ENCODE peak calls at places on chromosomes 3 and 15, in nine cellular contexts. M is heart right ventricle; K is lung; N is lower lobe of right lung; Y is naive thymus-derived CD4-positive, alpha-beta T cell; H is SK-N-SH; B is breast epithelium; I is HCT116; J is tibial artery. Z is an unnamed sample.
A peak's percentile ranks its signal among the peaks of the same experiment; 100 is the strongest.

GRCh38 chr3:15327941-15328340 is 4.4 kb downstream of the SH3BP5 start:
- DNase-seq in M (peak; percentile 37), K (no peak), N (no peak), Y (no peak), H (no peak), B (no peak), I (no peak), J (peak; percentile 59), Z (no peak)

GRCh38 chr15:50257924-50258323 is 7.6 kb downstream of the HDC start:
- DNase-seq in M (no peak), K (peak; percentile 7), N (no peak), Y (no peak), H (no peak), B (no peak), I (no peak), J (no peak), Z (no peak)

GRCh38 chr15:81080946-81081345 is 53.1 kb upstream of the CFAP161 start:
- DNase-seq in M (no peak), K (no peak), N (no peak), Y (no peak), H (no peak), B (no peak), I (no peak), J (no peak), Z (no peak)

GRCh38 chr15:95698971-95699370 is 631.5 kb upstream of the NR2F2 start:
- DNase-seq in M (no peak), K (no peak), N (no peak), Y (no peak), H (no peak), B (no peak), I (no peak), J (no peak), Z (no peak)

GRCh38 chr15:99450896-99451358 is 114.9 kb upstream of the MEF2A start:
- DNase-seq in M (peak; percentile 81), K (peak; percentile 54), N (peak; percentile 80), Y (peak; percentile 63), H (no peak), B (peak; percentile 67), I (no peak), J (peak; percentile 62), Z (peak; percentile 48)

GRCh38 chr15:68203486-68203885 is 1.6 kb downstream of the CALML4 start:
- DNase-seq in M (no peak), K (no peak), N (no peak), Y (peak; percentile 6), H (no peak), B (no peak), I (no peak), J (no peak), Z (no peak)

GRCh38 chr3:43178891-43179366 is 73.0 kb upstream of the POMGNT2 start:
- DNase-seq in M (no peak), K (no peak), N (no peak), Y (no peak), H (no peak), B (no peak), I (peak; percentile 80), J (no peak), Z (no peak)

GRCh38 chr3:27596920-27597319 is 112.7 kb upstream of the SLC4A7 start:
- DNase-seq in M (no peak), K (no peak), N (no peak), Y (no peak), H (no peak), B (no peak), I (no peak), J (no peak), Z (no peak)

GRCh38 chr15:80549191-80549590 is 145.0 kb downstream of the ARNT2 start:
- DNase-seq in M (no peak), K (no peak), N (no peak), Y (no peak), H (no peak), B (no peak), I (no peak), J (no peak), Z (no peak)

GRCh38 chr3:173826901-173827609 is 429.5 kb downstream of the NLGN1 start:
- DNase-seq in M (no peak), K (no peak), N (no peak), Y (no peak), H (no peak), B (no peak), I (no peak), J (no peak), Z (no peak)

GRCh38 chr3:58249358-58250092 is 11.9 kb downstream of the ABHD6 start:
- DNase-seq in M (no peak), K (no peak), N (no peak), Y (no peak), H (no peak), B (no peak), I (no peak), J (no peak), Z (no peak)

GRCh38 chr15:58569455-58569854 is 137.7 kb downstream of the LIPC start:
- DNase-seq in M (no peak), K (no peak), N (no peak), Y (no peak), H (no peak), B (no peak), I (no peak), J (no peak), Z (no peak)

GRCh38 chr15:33007295-33007855 is 187.1 kb downstream of the FMN1 start:
- DNase-seq in M (no peak), K (no peak), N (no peak), Y (no peak), H (no peak), B (no peak), I (peak; percentile 35), J (no peak), Z (no peak)

GRCh38 chr15:48426047-48426446 is 94.8 kb downstream of the DUT start:
- DNase-seq in M (no peak), K (no peak), N (no peak), Y (no peak), H (no peak), B (no peak), I (no peak), J (no peak), Z (no peak)

DNA sequence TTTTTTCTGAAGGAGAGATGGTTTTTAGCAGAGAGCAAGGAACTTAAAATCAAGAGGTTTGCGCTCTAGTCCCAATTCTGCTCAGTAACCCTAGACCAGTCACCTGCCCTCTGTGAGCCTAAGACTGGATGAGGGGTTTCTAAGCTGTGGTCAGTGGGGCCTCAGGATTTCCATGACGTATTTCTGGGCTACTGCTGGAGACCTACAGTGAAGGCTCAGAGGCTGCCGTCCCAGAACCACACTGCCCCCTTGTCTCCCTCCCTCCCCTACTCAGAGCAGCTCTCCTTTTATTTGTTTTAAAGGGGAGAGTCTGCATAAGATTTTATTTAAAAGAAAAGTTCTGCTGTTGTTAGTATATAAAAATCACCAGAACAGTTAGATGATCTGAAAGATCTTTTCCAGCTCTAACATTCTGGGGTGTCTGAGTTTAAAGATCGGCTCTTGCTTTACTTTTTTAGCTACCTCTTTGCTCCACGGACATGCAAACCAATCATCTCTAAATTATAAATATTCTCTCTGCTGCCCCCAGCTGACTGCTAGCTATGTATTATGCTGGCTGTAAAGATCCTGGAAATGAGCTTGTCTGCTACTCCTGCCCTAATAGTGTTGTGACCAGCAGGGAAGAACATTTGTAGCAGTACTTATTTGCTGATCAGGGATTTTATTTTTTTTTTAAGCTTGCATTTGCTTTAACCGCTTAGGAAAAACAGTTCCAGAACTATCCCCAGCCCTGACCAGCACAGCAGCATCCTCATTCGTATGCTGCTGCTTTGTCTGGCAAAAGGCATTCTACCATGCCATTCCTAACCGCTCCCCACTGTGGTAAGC is 28.6 kb upstream of the NDUFB4 start:
- DNase-seq in M (no peak), K (peak; percentile 27), N (no peak), Y (no peak), H (peak; percentile 63), B (no peak), I (no peak), J (no peak), Z (peak; percentile 42)
- H3K4me3 ChIP-seq in M (peak overlapping the region; percentile 16), K (no peak overlapping the region), N (no peak overlapping the region), Y (no peak overlapping the region), H (peak overlapping the region; percentile 43), B (no peak overlapping the region), I (peak overlapping the region; percentile 15), J (no peak overlapping the region), Z (peak overlapping the region; percentile 49)

DNA sequence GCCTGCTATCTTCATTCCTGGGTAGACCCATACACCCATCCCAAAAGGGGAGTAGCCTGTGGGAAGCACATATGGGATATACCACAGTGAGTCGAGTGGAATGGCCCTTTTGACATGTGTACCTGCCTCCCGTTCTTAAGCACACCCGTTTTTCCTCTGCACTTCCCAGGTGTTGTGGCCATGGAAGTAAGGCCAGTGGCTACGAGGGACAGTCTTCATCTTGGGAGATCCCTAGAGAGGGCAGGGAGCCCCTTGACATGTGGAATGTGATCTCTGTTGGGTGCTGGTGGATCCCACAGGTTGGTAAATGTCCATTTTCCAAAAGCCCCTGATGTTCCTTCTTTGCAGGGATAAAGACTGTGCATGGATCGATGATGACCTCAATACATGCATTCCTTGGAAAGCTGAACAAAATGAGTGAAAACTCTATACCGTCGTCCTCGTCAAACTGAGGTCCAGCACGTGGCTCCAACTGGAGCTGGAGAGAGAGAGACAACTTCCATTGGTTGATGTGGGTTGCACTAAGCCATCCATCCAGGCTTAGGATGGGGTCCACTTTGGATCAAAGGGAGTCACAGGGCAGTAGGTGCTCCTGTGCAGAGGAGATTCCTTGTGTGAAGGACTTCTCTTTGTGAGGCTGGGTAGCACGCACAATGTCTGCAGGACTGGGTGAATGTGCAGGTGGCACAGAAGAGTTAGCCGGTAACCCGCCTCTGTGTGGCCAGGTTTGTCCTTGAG is 136.8 kb downstream of the SNRPN start:
- DNase-seq in M (no peak), K (no peak), N (no peak), Y (no peak), H (no peak), B (no peak), I (no peak), J (no peak), Z (no peak)
- H3K9me3 ChIP-seq in M (peaks cover 7% of the 10 kb centered on the region), K (peaks cover 79% of the 10 kb centered on the region), N (peaks cover 100% of the 10 kb centered on the region), Y (peaks cover 91% of the 10 kb centered on the region), H (no peaks in the 10 kb centered on the region), B (peaks cover 98% of the 10 kb centered on the region), I (peaks cover 13% of the 10 kb centered on the region), J (peaks cover 5% of the 10 kb centered on the region), Z (no peaks in the 10 kb centered on the region)

DNA sequence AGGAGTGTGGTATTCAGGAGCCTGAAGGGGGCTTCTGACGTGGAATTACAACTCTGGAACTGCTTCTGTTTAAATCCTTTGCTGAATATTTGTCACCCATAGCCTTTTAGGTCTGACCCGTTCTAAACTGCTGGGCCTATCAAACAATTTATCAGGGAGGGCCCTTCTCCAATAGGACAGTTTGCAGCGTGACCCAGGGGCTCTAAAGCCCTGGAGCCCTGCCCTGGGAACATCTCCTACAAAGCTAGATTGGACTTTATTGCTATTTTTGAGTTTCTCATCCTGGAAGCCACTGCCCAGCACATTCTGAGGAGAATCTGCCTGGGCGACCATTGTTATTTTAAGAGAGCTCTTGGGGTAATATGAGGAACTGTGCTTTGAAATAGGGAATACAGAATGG is 35.5 kb downstream of the KLF13 start:
- DNase-seq in M (no peak), K (no peak), N (no peak), Y (no peak), H (no peak), B (no peak), I (no peak), J (no peak), Z (no peak)
- H3K4me3 ChIP-seq in M (no peak overlapping the region), K (no peak overlapping the region), N (no peak overlapping the region), Y (peak overlapping the region; percentile 43), H (no peak overlapping the region), B (no peak overlapping the region), I (no peak overlapping the region), J (no peak overlapping the region), Z (no peak overlapping the region)

DNA sequence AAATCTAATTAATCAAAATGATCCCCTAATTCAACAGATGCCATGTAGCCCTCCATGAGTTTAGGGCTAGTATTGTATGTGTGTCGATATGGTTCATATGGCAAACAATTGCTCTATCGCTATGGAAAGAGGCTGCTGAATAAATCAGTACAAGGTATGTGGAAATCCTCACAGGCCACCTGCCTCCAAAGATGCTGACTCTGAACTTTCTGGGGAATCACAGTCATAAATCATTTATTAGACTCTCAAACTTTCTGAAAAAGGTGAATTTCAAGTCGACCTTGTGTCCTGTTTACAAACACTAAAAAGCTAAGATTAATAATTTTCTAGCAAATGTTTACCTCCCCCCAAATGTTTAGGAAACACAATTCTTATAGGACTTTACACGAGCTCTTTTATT is 462.6 kb downstream of the GABRG3 start:
- DNase-seq in M (no peak), K (no peak), N (no peak), Y (no peak), H (no peak), B (no peak), I (no peak), J (no peak), Z (no peak)
- H3K9me3 ChIP-seq in M (no peaks in the 10 kb centered on the region), K (peaks cover 2% of the 10 kb centered on the region), N (peaks cover 11% of the 10 kb centered on the region), Y (peaks cover 8% of the 10 kb centered on the region), H (no peaks in the 10 kb centered on the region), B (no peaks in the 10 kb centered on the region), I (peaks cover 30% of the 10 kb centered on the region), J (no peaks in the 10 kb centered on the region), Z (no peaks in the 10 kb centered on the region)

Z was measured in BE2C.